ENCODE peak calls at places on chromosomes 3 and 15, in nine cellular contexts. N, S, J, K, W, I, X, M and P are unnamed samples.

GRCh38 chr15:51190424-51191068 is 95.8 kb upstream of the TNFAIP8L3 start:
- DNase-seq in J (no peak), K (no peak), S (no peak), W (no peak), N (peak; percentile 85), X (peak; percentile 81), M (no peak), I (no peak), P (no peak)

GRCh38 chr15:74664028-74664616 is 31.7 kb downstream of the EDC3 start:
- DNase-seq in W (peak; percentile 49), M (no peak), K (no peak), S (peak; percentile 33), I (peak; percentile 75), N (no peak), X (no peak), J (peak; percentile 33), P (no peak)

GRCh38 chr3:177569193-177569592 is 371.9 kb upstream of the TBL1XR1 start:
- DNase-seq in S (no peak), N (no peak), I (no peak), M (no peak), K (no peak), W (no peak), J (no peak), X (no peak), P (no peak)

GRCh38 chr3:45506751-45507391 is 87.7 kb upstream of the LIMD1 start:
- DNase-seq in J (no peak), K (no peak), M (no peak), S (no peak), I (peak; percentile 46), X (no peak), W (peak; percentile 37), N (no peak), P (no peak)

GRCh38 chr15:100918034-100918689 is 995 bp upstream of the LRRK1 start:
- DNase-seq in J (peak; percentile 69), S (peak; percentile 83), W (peak; percentile 69), X (peak; percentile 86), I (peak; percentile 62), M (peak; percentile 94), K (peak; percentile 91), N (peak; percentile 97), P (peak; percentile 65)

GRCh38 chr15:32656091-32656860 is 14.8 kb downstream of the SCG5 start:
- DNase-seq in N (no peak), X (no peak), W (no peak), M (no peak), S (no peak), K (no peak), I (no peak), J (no peak), P (no peak)

GRCh38 chr3:98657429-98657828 is 64.0 kb upstream of the CPOX start:
- DNase-seq in J (no peak), N (peak; percentile 77), X (no peak), S (peak; percentile 40), I (no peak), W (peak; percentile 1), M (peak; percentile 54), K (no peak), P (no peak)

GRCh38 chr15:74776851-74777768 is 4.8 kb upstream of the CSK start:
- DNase-seq in X (no peak), W (no peak), N (peak; percentile 90), K (no peak), S (no peak), I (no peak), M (peak; percentile 86), J (no peak), P (no peak)

GRCh38 chr15:64895285-64896065 is 16.2 kb upstream of the ANKDD1A start:
- DNase-seq in W (no peak), K (no peak), S (no peak), J (no peak), X (no peak), N (no peak), I (peak; percentile 65), M (peak; percentile 56), P (no peak)

GRCh38 chr3:133663569-133664313 is 2.0 kb upstream of the TOPBP1 start:
- DNase-seq in N (no peak), X (no peak), S (no peak), W (peak; percentile 47), J (no peak), I (peak; percentile 55), M (peak; percentile 81), K (peak; percentile 55), P (peak; percentile 51)

GRCh38 chr3:50674349-50675178 is at the start of gene DOCK3:
- DNase-seq in S (peak; percentile 54), W (peak; percentile 48), J (no peak), X (peak; percentile 74), N (peak; percentile 86), M (peak; percentile 88), K (peak; percentile 57), I (peak; percentile 36), P (peak; percentile 76)

GRCh38 chr3:81249540-81250029 is 511.9 kb downstream of the GBE1 start:
- DNase-seq in J (no peak), W (peak; percentile 77), K (peak; percentile 1), I (peak; percentile 6), N (no peak), M (peak; percentile 2), X (no peak), S (no peak), P (no peak)

GRCh38 chr15:93298901-93299300 is 209.9 kb upstream of the RGMA start:
- DNase-seq in K (peak; percentile 37), J (peak; percentile 74), I (no peak), W (no peak), N (no peak), X (no peak), M (no peak), S (no peak), P (no peak)

GRCh38 chr3:8324727-8325126 is 176.9 kb upstream of the LMCD1 start:
- DNase-seq in M (peak; percentile 57), W (peak; percentile 40), S (no peak), I (peak; percentile 27), N (peak; percentile 74), J (no peak), K (no peak), X (no peak), P (no peak)

GRCh38 chr3:132382688-132383194 is 34.6 kb upstream of the DNAJC13 start:
- DNase-seq in X (no peak), S (no peak), M (no peak), W (no peak), N (no peak), J (no peak), I (no peak), K (no peak), P (no peak)

GRCh38 chr3:33144433-33144832 is 30.6 kb downstream of the CRTAP start:
- DNase-seq in S (no peak), J (no peak), I (no peak), N (no peak), W (no peak), X (no peak), M (peak; percentile 32), K (no peak), P (no peak)
- TF ChIP-seq CTCF in S (peak; percentile 14), J (no peak), I (peak; percentile 18), N (no peak), W (peak; percentile 23), X (no peak), M (peak; percentile 32), K (no peak), P (peak; percentile 29)

DNA sequence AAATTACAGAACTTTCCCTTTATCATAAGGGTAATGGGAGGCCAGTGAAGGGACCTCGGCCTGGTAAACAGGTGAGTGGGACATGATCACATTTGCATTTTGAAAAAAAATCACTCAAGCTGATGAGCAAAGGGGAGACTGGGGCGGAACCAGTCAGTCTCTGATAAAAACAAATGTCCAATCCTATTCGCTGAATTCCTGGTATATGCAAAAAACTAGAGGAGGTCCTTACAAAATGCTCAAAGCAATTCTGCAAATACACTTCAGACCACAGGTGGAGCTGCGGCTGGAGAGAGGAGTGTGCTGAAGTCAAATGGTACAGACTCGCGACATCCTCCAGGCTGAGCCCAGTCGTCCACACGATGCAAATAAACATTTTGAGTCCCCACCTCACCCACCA is 166.7 kb downstream of the FOXP1 start:
- DNase-seq in S (no peak), I (no peak), M (no peak), X (no peak), J (no peak), N (peak; percentile 82), K (no peak), W (peak; percentile 19), P (no peak)
- TF ChIP-seq CTCF in S (no peak), I (no peak), M (no peak), X (no peak), J (no peak), N (no peak), K (no peak), W (no peak), P (no peak)

GRCh38 chr3:169344465-169344864 is 319.0 kb downstream of the MECOM start:
- DNase-seq in W (peak; percentile 63), N (no peak), M (no peak), S (no peak), K (peak; percentile 34), X (no peak), J (no peak), I (peak; percentile 55), P (no peak)

GRCh38 chr3:169345662-169346331 is 317.7 kb downstream of the MECOM start:
- DNase-seq in J (no peak), S (no peak), K (no peak), I (no peak), X (no peak), M (no peak), N (no peak), W (no peak), P (no peak)

GRCh38 chr3:169340055-169340454 is 323.5 kb downstream of the MECOM start:
- DNase-seq in X (no peak), K (no peak), N (no peak), S (no peak), W (no peak), M (no peak), I (no peak), J (no peak), P (no peak)

GRCh38 chr3:169339386-169339785 is 324.1 kb downstream of the MECOM start:
- DNase-seq in N (no peak), S (no peak), M (no peak), I (no peak), W (no peak), J (no peak), X (no peak), K (no peak), P (no peak)

DNA sequence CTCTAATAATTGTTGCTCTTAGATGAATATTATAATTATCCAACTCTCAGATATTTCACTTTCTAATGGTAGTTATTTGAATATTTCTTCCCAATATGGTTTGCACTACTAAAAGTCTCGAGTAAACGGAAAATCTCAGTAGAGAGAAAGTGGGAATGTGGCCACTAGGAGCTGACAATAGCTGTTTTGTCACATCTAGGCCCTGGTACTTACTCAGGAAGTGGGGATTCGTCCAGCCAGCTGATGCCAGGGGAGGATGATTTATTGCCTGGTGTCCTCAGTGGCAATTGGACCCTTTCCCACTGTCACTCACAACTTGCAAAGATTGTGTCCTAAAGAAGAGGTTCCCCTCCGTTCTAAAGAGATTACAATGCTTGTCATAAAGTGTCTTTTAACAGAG is 320.9 kb downstream of the MECOM start:
- DNase-seq in X (no peak), W (no peak), S (no peak), N (no peak), M (no peak), I (no peak), K (no peak), J (no peak), P (no peak)
- TF ChIP-seq CTCF in X (no peak), W (no peak), S (no peak), N (no peak), M (no peak), I (no peak), K (no peak), J (no peak), P (no peak)

DNA sequence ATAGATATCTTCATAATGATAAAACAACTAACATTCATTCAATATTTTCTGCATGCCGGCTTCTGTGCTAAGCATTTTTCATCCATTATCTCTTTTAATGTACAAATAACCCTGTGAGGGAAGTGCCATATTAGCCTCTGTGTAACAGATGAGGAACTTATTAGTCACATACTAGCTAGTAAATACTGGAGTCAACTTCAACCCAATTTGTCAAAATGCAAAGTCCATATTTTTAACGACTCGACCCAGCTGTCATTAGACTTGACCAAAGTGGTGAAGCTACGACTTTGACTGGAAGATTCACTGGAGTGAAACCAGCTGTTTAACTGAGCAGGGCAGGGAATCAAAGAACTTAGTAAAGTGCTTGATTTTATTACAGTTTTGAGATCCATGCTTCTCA is 41.6 kb downstream of the PARP15 start:
- DNase-seq in X (no peak), I (no peak), S (no peak), W (no peak), M (no peak), N (no peak), J (no peak), K (no peak), P (no peak)
- TF ChIP-seq CTCF in X (no peak), I (no peak), S (no peak), W (no peak), M (no peak), N (no peak), J (no peak), K (no peak), P (no peak)